ENCODE peak calls at places on chromosomes 11 and 22, in five cellular contexts. K is mammary epithelial cell, U is astrocyte, S is endodermal cell, I is heart left ventricle. H is an unnamed sample.

GRCh38 chr11:35087648-35088047 is 51.3 kb upstream of the CD44 start:
- DNase-seq in K (no peak), U (peak; percentile 47), S (no peak), I (peak; percentile 73), H (peak; percentile 72)

GRCh38 chr22:26848244-26848920 is 191.0 kb downstream of the MIAT start:
- DNase-seq in K (no peak), U (peak; percentile 69), S (peak; percentile 46), I (no peak), H (no peak)

GRCh38 chr22:27416553-27417427 is 384.8 kb downstream of the MN1 start:
- DNase-seq in K (peak; percentile 91), U (peak; percentile 90), S (peak; percentile 83), I (no peak), H (peak; percentile 94)

GRCh38 chr11:27390959-27391326 is 27.9 kb upstream of the CCDC34 start:
- DNase-seq in K (no peak), U (peak; percentile 86), S (no peak), I (no peak), H (no peak)

GRCh38 chr11:35321532-35322320 is 97.6 kb downstream of the SLC1A2 start:
- DNase-seq in K (no peak), U (peak; percentile 82), S (no peak), I (peak; percentile 50), H (peak; percentile 77)

GRCh38 chr11:82234256-82234655 is 499.4 kb downstream of the FAM181B start:
- DNase-seq in K (no peak), U (no peak), S (no peak), I (no peak), H (no peak)

GRCh38 chr22:45785458-45785857 is 113.8 kb downstream of the ATXN10 start:
- DNase-seq in K (peak; percentile 64), U (peak; percentile 81), S (no peak), I (no peak), H (no peak)

GRCh38 chr11:1300569-1301187 is 8.8 kb downstream of the TOLLIP start:
- DNase-seq in K (no peak), U (no peak), S (peak; percentile 37), I (no peak), H (peak; percentile 5)

GRCh38 chr11:9972917-9973504 is 309.1 kb downstream of the SWAP70 start:
- DNase-seq in K (peak; percentile 39), U (no peak), S (no peak), I (no peak), H (peak; percentile 89)

GRCh38 chr11:71301858-71302533 is 49.6 kb upstream of the SHANK2 start:
- DNase-seq in K (no peak), U (no peak), S (peak; percentile 34), I (no peak), H (peak; percentile 29)

GRCh38 chr11:113874096-113874919 is 1.1 kb downstream of the USP28 start:
- DNase-seq in K (peak; percentile 23), U (peak; percentile 5), S (peak; percentile 57), I (no peak), H (peak; percentile 85)

GRCh38 chr22:45709004-45709739 is 37.5 kb downstream of the ATXN10 start:
- DNase-seq in K (peak; percentile 74), U (peak; percentile 88), S (no peak), I (no peak), H (peak; percentile 59)

GRCh38 chr11:94553938-94554337 is 10.2 kb downstream of the FUT4 start:
- DNase-seq in K (peak; percentile 45), U (peak; percentile 56), S (no peak), I (no peak), H (no peak)

GRCh38 chr11:117950999-117951961 is 22.1 kb upstream of the TMPRSS13 start:
- DNase-seq in K (no peak), U (no peak), S (no peak), I (no peak), H (no peak)

GRCh38 chr11:19989191-19989590 is 171.1 kb downstream of the DBX1 start:
- DNase-seq in K (no peak), U (no peak), S (no peak), I (no peak), H (no peak)

GRCh38 chr22:50535113-50535512 is 5.3 kb upstream of the TYMP start:
- DNase-seq in K (no peak), U (no peak), S (no peak), I (no peak), H (no peak)

DNA sequence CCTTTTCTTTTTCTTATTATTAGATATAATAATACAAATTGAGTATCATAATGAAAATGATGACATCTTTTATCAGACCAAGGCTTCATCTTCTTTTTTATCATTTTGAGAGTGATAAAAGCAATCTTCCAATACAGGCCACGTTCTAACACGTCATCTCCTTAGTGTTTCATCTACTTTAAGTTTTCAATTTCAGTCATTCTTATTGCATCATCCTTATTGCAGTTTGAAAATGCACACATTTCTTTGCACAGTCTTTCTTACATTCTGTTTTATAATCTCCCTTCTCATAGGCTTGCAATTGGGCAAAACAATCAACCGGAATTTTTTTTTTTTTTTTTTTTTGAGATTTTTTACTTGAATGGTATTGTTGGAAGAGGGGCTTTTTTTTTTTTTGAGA is 69.3 kb upstream of the MYO18B start:
- DNase-seq in K (no peak), U (no peak), S (no peak), I (no peak), H (no peak)
- H3K36me3 ChIP-seq in K (no peaks in the 10 kb centered on the region), U (no peaks in the 10 kb centered on the region), S (no peaks in the 10 kb centered on the region), I (no peaks in the 10 kb centered on the region), H (no peaks in the 10 kb centered on the region)

GRCh38 chr22:20563941-20564371 is 56.5 kb downstream of the MED15 start:
- DNase-seq in K (no peak), U (no peak), S (no peak), I (no peak), H (no peak)
- H3K36me3 ChIP-seq in K (peaks cover 34% of the 10 kb centered on the region), U (peaks cover 47% of the 10 kb centered on the region), S (peaks cover 85% of the 10 kb centered on the region), I (peaks cover 91% of the 10 kb centered on the region), H (peaks cover 73% of the 10 kb centered on the region)

DNA sequence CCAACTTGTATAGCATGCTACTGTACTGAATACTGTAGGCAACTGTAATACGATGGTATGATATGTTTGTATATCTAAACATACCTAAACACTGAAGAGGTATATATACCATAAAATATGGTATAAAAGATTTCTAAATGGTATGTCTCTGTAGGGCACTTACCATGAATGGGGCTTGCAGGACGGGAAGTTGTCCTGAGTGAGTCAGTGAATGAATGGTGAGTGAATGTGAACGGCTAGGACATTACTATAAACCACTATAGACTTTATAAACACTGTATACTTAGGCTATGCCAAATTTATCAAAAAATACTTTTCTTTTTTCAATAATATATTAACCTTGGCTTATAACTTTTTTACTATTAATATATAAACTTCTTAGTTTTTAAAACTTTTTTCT is 66.8 kb downstream of the ZC3H12C start:
- DNase-seq in K (no peak), U (peak; percentile 29), S (no peak), I (no peak), H (no peak)
- H3K36me3 ChIP-seq in K (peaks cover 36% of the 10 kb centered on the region), U (peaks cover 8% of the 10 kb centered on the region), S (peaks cover 26% of the 10 kb centered on the region), I (peaks cover 66% of the 10 kb centered on the region), H (peaks cover 9% of the 10 kb centered on the region)

DNA sequence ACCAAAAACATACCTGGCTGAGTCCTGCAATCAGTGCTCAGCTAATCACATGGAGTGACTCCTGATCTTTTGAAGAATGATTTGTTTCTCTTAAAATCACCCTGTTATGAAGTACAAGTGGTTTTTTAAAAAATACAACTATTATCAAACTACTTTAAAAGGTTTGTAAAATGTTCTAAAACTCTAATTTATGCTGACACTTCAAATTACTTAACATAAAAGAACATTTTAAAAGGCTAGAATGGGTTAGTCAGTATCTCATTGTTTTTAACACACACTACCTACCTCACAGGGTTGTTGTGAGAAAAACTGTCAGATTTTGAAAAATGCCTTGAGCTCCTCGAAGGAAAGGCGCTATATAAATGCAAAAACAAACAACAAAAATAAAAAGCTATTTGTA is 33.2 kb downstream of the KMT5B start:
- DNase-seq in K (no peak), U (no peak), S (no peak), I (no peak), H (no peak)
- H3K36me3 ChIP-seq in K (peaks cover 7% of the 10 kb centered on the region), U (peaks cover 22% of the 10 kb centered on the region), S (peaks cover 77% of the 10 kb centered on the region), I (peaks cover 99% of the 10 kb centered on the region), H (peaks cover 39% of the 10 kb centered on the region)

DNA sequence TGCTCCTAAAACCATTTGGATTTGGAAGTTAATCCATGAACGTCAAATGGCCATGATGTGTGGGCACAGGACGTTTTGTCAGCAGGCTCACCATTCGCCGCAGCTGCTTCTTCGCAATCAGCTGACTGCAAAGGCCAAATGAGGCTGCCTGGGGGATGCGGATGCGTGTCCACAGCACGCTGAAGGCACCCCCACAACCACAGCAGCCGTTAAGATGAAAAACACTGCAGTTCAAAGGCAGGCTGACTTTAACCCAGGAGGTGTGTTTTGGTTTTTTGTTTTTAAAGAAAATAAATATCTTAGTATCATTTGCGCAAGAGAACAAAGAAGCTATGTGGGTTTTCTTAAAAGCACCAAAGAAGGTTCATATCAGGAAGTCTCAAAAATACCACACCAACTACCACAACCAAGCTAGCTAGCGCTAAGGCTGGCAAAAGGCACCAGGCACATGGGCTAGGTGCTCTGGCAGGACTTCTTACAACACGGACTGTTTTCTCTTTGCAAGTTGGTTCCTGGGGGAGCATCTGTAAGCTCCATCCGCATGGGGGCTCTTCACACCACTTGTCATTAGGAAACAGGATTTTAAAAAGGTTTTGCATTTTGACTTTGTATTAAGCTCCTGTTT is 22.3 kb upstream of the NAP1L4 start:
- DNase-seq in K (no peak), U (no peak), S (no peak), I (no peak), H (peak; percentile 57)
- H3K36me3 ChIP-seq in K (peaks cover 40% of the 10 kb centered on the region), U (peaks cover 42% of the 10 kb centered on the region), S (peaks cover 74% of the 10 kb centered on the region), I (peaks cover 94% of the 10 kb centered on the region), H (peaks cover 80% of the 10 kb centered on the region)

GRCh38 chr22:37126383-37126782 is 16.9 kb upstream of the TMPRSS6 start:
- DNase-seq in K (no peak), U (no peak), S (peak; percentile 75), I (no peak), H (no peak)
- H3K36me3 ChIP-seq in K (no peaks in the 10 kb centered on the region), U (no peaks in the 10 kb centered on the region), S (no peaks in the 10 kb centered on the region), I (no peaks in the 10 kb centered on the region), H (no peaks in the 10 kb centered on the region)

GRCh38 chr22:46917702-46918101 is 155.3 kb downstream of the TBC1D22A start:
- DNase-seq in K (no peak), U (no peak), S (peak; percentile 32), I (no peak), H (no peak)

GRCh38 chr22:46918197-46918596 is 155.7 kb downstream of the TBC1D22A start:
- DNase-seq in K (no peak), U (no peak), S (peak; percentile 31), I (no peak), H (no peak)

GRCh38 chr22:46929046-46929688 is 166.7 kb downstream of the TBC1D22A start:
- DNase-seq in K (no peak), U (peak; percentile 24), S (no peak), I (no peak), H (no peak)

GRCh38 chr22:46922037-46922436 is 159.6 kb downstream of the TBC1D22A start:
- DNase-seq in K (no peak), U (no peak), S (no peak), I (no peak), H (no peak)

GRCh38 chr22:46923394-46923793 is 160.9 kb downstream of the TBC1D22A start:
- DNase-seq in K (no peak), U (no peak), S (no peak), I (no peak), H (no peak)
- H3K36me3 ChIP-seq in K (peaks cover 3% of the 10 kb centered on the region), U (no peaks in the 10 kb centered on the region), S (peaks cover 23% of the 10 kb centered on the region), I (no peaks in the 10 kb centered on the region), H (peaks cover 4% of the 10 kb centered on the region)

H was measured in osteoblast.